ENCODE peak calls at places on chromosome 13, in ten cellular contexts. R is left ventricle myocardium inferior; S is thoracic aorta; U is CD4-positive, alpha-beta memory T cell; F is tibial artery; G is fibroblast of lung; O is AG04450; K is neuronal stem cell; Y is CD4-positive, alpha-beta T cell; A is upper lobe of left lung. X is an unnamed sample.
A peak's percentile ranks its signal among the peaks of the same experiment; 100 is the strongest.

GRCh38 chr13:66076417-66076816 is 1153.7 kb downstream of the PCDH9 start:
- DNase-seq in R (no peak), S (no peak), U (no peak), F (no peak), G (peak; percentile 36), O (peak; percentile 15), K (no peak), Y (no peak), A (no peak), X (no peak)

GRCh38 chr13:45120967-45121366 is 657 bp downstream of the GTF2F2 start:
- DNase-seq in R (no peak), S (no peak), U (no peak), F (no peak), G (no peak), O (no peak), K (no peak), Y (no peak), A (no peak), X (no peak)

GRCh38 chr13:87777395-87777794 is 106.2 kb downstream of the SLITRK5 start:
- DNase-seq in R (no peak), S (no peak), U (no peak), F (no peak), G (peak; percentile 31), O (no peak), K (no peak), Y (no peak), A (no peak), X (no peak)

GRCh38 chr13:42758515-42758914 is 22.9 kb upstream of the FAM216B start:
- DNase-seq in R (no peak), S (no peak), U (no peak), F (no peak), G (no peak), O (no peak), K (no peak), Y (no peak), A (no peak), X (no peak)

GRCh38 chr13:52348983-52349780 is 56.8 kb downstream of the THSD1 start:
- DNase-seq in R (no peak), S (no peak), U (no peak), F (no peak), G (peak; percentile 62), O (no peak), K (no peak), Y (no peak), A (no peak), X (no peak)

GRCh38 chr13:76512676-76513277 is 373.4 kb downstream of the KCTD12 start:
- DNase-seq in R (no peak), S (no peak), U (no peak), F (no peak), G (peak; percentile 97), O (peak; percentile 78), K (no peak), Y (no peak), A (no peak), X (no peak)

GRCh38 chr13:44331912-44332840 is 41.4 kb upstream of the SERP2 start:
- DNase-seq in R (peak; percentile 69), S (peak; percentile 71), U (no peak), F (peak; percentile 89), G (peak; percentile 92), O (peak; percentile 75), K (no peak), Y (no peak), A (no peak), X (no peak)

GRCh38 chr13:99959538-99960230 is 11.9 kb downstream of the ZIC5 start:
- DNase-seq in R (no peak), S (no peak), U (peak; percentile 38), F (no peak), G (no peak), O (no peak), K (no peak), Y (no peak), A (peak; percentile 82), X (no peak)

GRCh38 chr13:87131611-87132010 is 539.6 kb upstream of the SLITRK5 start:
- DNase-seq in R (no peak), S (no peak), U (no peak), F (no peak), G (no peak), O (no peak), K (peak; percentile 8), Y (no peak), A (no peak), X (no peak)

GRCh38 chr13:98524391-98524790 is 52.5 kb downstream of the STK24 start:
- DNase-seq in R (no peak), S (no peak), U (peak; percentile 59), F (no peak), G (no peak), O (no peak), K (no peak), Y (no peak), A (no peak), X (no peak)

GRCh38 chr13:50386527-50387123 is 371.4 kb downstream of the KCNRG start:
- DNase-seq in R (peak; percentile 25), S (no peak), U (no peak), F (no peak), G (peak; percentile 85), O (peak; percentile 67), K (peak; percentile 24), Y (no peak), A (peak; percentile 34), X (no peak)

GRCh38 chr13:31638577-31638976 is 100.7 kb upstream of the RXFP2 start:
- DNase-seq in R (no peak), S (no peak), U (no peak), F (no peak), G (peak; percentile 37), O (peak; percentile 29), K (no peak), Y (no peak), A (no peak), X (no peak)

GRCh38 chr13:53189162-53189561 is 160.5 kb downstream of the OLFM4 start:
- DNase-seq in R (no peak), S (no peak), U (no peak), F (no peak), G (no peak), O (no peak), K (no peak), Y (no peak), A (no peak), X (no peak)

GRCh38 chr13:68905186-68905585 is 1202.4 kb upstream of the ATXN8OS start:
- DNase-seq in R (no peak), S (no peak), U (no peak), F (no peak), G (no peak), O (no peak), K (no peak), Y (no peak), A (no peak), X (no peak)

GRCh38 chr13:68908879-68909278 is 1198.7 kb upstream of the ATXN8OS start:
- DNase-seq in R (no peak), S (no peak), U (no peak), F (no peak), G (no peak), O (no peak), K (no peak), Y (no peak), A (no peak), X (no peak)
- H3K9me3 ChIP-seq in R (peaks cover 58% of the 10 kb centered on the region), S (peaks cover 8% of the 10 kb centered on the region), U (no peaks in the 10 kb centered on the region), F (no peaks in the 10 kb centered on the region), G (no peaks in the 10 kb centered on the region), O (peaks cover 13% of the 10 kb centered on the region), K (peaks cover 7% of the 10 kb centered on the region), Y (peaks cover 24% of the 10 kb centered on the region), A (no peaks in the 10 kb centered on the region), X (no peaks in the 10 kb centered on the region)

DNA sequence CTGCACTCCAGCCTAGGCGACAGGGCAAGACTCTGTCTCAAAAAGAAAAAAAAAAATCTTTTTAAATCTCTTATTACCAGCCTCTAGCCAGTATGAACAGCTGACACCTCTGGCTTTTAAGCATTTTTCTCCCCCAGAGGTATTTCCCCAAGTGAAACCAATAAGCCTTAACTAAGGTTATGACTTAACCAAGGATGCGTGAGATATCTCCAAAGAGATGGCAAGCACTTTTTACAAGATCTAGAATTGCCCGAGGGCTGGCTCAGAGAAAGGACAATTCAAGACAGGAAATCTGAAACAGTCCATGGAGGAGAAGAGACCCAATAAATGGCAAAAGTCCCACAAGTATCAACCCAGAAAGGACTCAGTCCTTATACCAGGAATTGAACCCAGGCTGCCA is 362.1 kb downstream of the FOXO1 start:
- DNase-seq in R (no peak), S (no peak), U (no peak), F (no peak), G (no peak), O (no peak), K (no peak), Y (no peak), A (no peak), X (no peak)
- H3K9me3 ChIP-seq in R (peaks cover 25% of the 10 kb centered on the region), S (no peaks in the 10 kb centered on the region), U (no peaks in the 10 kb centered on the region), F (no peaks in the 10 kb centered on the region), G (no peaks in the 10 kb centered on the region), O (peaks cover 5% of the 10 kb centered on the region), K (peaks cover 16% of the 10 kb centered on the region), Y (peaks cover 9% of the 10 kb centered on the region), A (peaks cover 4% of the 10 kb centered on the region), X (peaks cover 3% of the 10 kb centered on the region)

GRCh38 chr13:103308700-103309099 is 242.5 kb upstream of the SLC10A2 start:
- DNase-seq in R (no peak), S (no peak), U (no peak), F (no peak), G (no peak), O (no peak), K (no peak), Y (no peak), A (no peak), X (no peak)
- H3K9me3 ChIP-seq in R (no peaks in the 10 kb centered on the region), S (no peaks in the 10 kb centered on the region), U (no peaks in the 10 kb centered on the region), F (no peaks in the 10 kb centered on the region), G (no peaks in the 10 kb centered on the region), O (no peaks in the 10 kb centered on the region), K (no peaks in the 10 kb centered on the region), Y (no peaks in the 10 kb centered on the region), A (no peaks in the 10 kb centered on the region), X (no peaks in the 10 kb centered on the region)

GRCh38 chr13:20772401-20773131 is 1.2 kb downstream of the EEF1AKMT1 start:
- DNase-seq in R (no peak), S (no peak), U (no peak), F (no peak), G (peak; percentile 2), O (no peak), K (no peak), Y (no peak), A (no peak), X (no peak)

GRCh38 chr13:20769834-20770233 is 3.9 kb downstream of the EEF1AKMT1 start:
- DNase-seq in R (no peak), S (no peak), U (no peak), F (no peak), G (no peak), O (no peak), K (no peak), Y (no peak), A (no peak), X (no peak)

GRCh38 chr13:20769091-20769490 is 4.7 kb downstream of the EEF1AKMT1 start:
- DNase-seq in R (no peak), S (no peak), U (no peak), F (no peak), G (no peak), O (no peak), K (no peak), Y (no peak), A (no peak), X (no peak)

DNA sequence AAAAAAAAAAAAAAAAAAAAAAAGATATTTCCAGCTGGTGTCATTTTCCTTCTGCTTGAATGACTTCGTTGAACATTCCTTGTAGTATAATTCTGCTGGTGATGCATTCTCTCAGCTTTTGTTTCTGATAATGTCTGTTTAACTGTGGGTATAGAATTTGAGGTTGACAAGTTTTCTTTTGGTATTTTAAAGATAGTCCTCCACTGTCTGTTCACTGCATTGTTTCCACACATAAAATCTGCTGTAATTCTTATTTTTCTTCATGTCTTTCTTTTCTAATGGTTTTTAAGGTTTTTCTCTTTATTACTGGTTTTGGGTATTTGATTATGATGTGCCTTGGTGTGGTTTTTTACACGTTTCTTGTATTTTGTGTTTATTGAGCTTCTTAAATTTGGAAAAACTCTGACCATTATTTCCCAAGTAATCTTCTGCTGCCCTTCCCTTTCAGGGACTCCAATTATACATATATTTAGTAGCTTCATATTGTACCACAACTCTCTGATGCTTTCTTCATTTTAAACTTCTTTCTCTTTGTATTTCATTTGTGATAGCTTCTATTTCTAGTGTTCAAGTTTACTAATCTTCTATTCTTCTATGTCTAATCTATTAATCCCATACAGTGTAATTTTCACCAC is 6.3 kb downstream of the EEF1AKMT1 start:
- DNase-seq in R (no peak), S (no peak), U (no peak), F (no peak), G (no peak), O (no peak), K (no peak), Y (no peak), A (no peak), X (no peak)
- H3K9me3 ChIP-seq in R (peaks cover 34% of the 10 kb centered on the region), S (no peaks in the 10 kb centered on the region), U (no peaks in the 10 kb centered on the region), F (no peaks in the 10 kb centered on the region), G (no peaks in the 10 kb centered on the region), O (peaks cover 3% of the 10 kb centered on the region), K (peaks cover 7% of the 10 kb centered on the region), Y (peaks cover 10% of the 10 kb centered on the region), A (peaks cover 10% of the 10 kb centered on the region), X (no peaks in the 10 kb centered on the region)